ENCODE peak calls at places on chromosomes 1 and 21, in four cellular contexts. E is ovary, F is lung, X is fibroblast of mammary gland. T is an unnamed sample.

GRCh38 chr1:185281245-185281644 is 35.8 kb downstream of the IVNS1ABP start:
- DNase-seq in E (no peak), F (no peak), X (no peak), T (peak)

GRCh38 chr1:58515794-58516401 is 30.6 kb downstream of the OMA1 start:
- DNase-seq in E (peak), F (peak), X (peak), T (no peak)

GRCh38 chr21:14479387-14479786 is 66.7 kb downstream of the SAMSN1 start:
- DNase-seq in E (no peak), F (no peak), X (no peak), T (no peak)

GRCh38 chr1:33275706-33276572 is 19.6 kb downstream of the ZNF362 start:
- DNase-seq in E (no peak), F (no peak), X (no peak), T (no peak)

GRCh38 chr1:152786077-152786476 is at the start of gene LCE1E:
- DNase-seq in E (no peak), F (no peak), X (no peak), T (no peak)

GRCh38 chr1:231315887-231316286 is 21.8 kb downstream of the EXOC8 start:
- DNase-seq in E (no peak), F (no peak), X (peak), T (peak)

GRCh38 chr1:166952002-166952746 is 23.2 kb downstream of the ILDR2 start:
- DNase-seq in E (no peak), F (no peak), X (peak), T (no peak)

GRCh38 chr21:38802050-38803026 is 3.4 kb upstream of the ETS2 start:
- DNase-seq in E (no peak), F (no peak), X (no peak), T (no peak)

GRCh38 chr1:177142791-177143382 is 21.6 kb downstream of the ASTN1 start:
- DNase-seq in E (no peak), F (no peak), X (no peak), T (no peak)

GRCh38 chr1:33682371-33682770 is 181.5 kb upstream of the HMGB4 start:
- DNase-seq in E (no peak), F (no peak), X (no peak), T (no peak)

DNA sequence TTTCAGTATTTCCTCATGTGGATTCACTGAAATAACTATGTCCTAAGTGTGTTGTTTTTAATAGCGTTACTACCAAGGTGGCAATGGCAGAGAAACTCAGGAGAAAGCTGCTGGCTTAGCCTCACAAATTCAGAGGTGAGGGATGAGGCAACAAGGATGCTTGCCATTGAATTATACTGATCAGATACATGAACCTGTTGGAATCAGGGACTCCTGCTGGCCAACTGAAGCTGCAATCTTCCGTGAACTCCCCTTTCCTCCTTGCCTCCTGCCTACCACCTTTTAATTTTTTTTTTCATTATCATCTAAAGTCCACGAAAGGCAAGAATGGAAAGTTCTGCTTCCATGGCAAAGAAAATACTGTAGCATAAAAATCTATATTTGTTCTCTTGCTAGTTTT is 254.7 kb downstream of the NFIA start:
- DNase-seq in E (no peak), F (no peak), X (peak), T (no peak)
- TF ChIP-seq CTCF in E (no peak), F (no peak), X (peak), T (no peak)

DNA sequence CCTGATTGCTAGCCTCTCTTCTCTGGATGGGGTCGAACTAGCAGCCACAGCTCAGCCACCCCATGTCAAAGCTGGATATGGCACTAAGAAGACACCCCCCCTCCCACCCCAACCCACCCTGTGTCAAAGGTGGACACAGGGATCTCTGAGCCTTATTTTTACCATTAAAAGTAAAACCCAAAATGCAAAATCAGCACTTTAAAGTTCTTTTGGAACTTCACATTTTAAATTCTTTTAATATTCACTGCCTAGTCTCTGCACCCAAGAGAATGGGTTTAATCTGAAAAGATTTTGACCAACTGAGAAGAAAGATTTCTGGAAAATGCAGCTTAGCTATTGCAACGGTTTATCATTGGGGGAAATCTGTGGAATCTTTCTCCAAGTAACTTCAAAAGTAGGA is 167.6 kb downstream of the TGFBR3 start:
- DNase-seq in E (no peak), F (no peak), X (no peak), T (no peak)
- TF ChIP-seq CTCF in E (no peak), F (no peak), X (no peak), T (no peak)

DNA sequence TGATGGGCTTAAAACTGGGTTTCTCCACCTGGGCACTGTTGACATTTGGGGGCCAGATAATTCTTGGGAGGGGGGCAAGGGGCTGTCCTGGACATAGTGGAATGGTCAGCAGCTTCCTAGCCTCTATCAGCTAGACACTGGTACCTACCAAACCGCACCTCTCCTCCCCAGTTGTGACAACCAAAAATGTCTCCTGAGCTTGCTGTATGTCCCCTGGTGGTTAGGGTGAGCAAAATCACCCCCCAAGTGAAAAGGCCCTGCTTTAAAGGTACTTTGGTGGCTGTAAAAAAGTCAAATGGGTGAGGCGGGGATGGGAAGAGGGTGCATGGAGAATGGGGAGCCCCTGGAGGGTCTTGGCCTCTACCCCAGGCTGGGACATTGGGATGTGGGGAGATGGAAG is 182.0 kb downstream of the IGSF21 start:
- DNase-seq in E (no peak), F (no peak), X (no peak), T (no peak)
- TF ChIP-seq CTCF in E (no peak), F (no peak), X (no peak), T (no peak)

GRCh38 chr1:217344712-217345111 is 286.2 kb downstream of the GPATCH2 start:
- DNase-seq in E (no peak), F (no peak), X (no peak), T (no peak)

GRCh38 chr1:217354900-217355299 is 276.0 kb downstream of the GPATCH2 start:
- DNase-seq in E (no peak), F (no peak), X (no peak), T (no peak)

GRCh38 chr1:217343907-217344306 is 287.0 kb downstream of the GPATCH2 start:
- DNase-seq in E (no peak), F (no peak), X (no peak), T (no peak)

GRCh38 chr1:217348960-217349664 is 281.8 kb downstream of the GPATCH2 start:
- DNase-seq in E (no peak), F (no peak), X (no peak), T (no peak)
- TF ChIP-seq CTCF in E (no peak), F (no peak), X (no peak), T (no peak)

DNA sequence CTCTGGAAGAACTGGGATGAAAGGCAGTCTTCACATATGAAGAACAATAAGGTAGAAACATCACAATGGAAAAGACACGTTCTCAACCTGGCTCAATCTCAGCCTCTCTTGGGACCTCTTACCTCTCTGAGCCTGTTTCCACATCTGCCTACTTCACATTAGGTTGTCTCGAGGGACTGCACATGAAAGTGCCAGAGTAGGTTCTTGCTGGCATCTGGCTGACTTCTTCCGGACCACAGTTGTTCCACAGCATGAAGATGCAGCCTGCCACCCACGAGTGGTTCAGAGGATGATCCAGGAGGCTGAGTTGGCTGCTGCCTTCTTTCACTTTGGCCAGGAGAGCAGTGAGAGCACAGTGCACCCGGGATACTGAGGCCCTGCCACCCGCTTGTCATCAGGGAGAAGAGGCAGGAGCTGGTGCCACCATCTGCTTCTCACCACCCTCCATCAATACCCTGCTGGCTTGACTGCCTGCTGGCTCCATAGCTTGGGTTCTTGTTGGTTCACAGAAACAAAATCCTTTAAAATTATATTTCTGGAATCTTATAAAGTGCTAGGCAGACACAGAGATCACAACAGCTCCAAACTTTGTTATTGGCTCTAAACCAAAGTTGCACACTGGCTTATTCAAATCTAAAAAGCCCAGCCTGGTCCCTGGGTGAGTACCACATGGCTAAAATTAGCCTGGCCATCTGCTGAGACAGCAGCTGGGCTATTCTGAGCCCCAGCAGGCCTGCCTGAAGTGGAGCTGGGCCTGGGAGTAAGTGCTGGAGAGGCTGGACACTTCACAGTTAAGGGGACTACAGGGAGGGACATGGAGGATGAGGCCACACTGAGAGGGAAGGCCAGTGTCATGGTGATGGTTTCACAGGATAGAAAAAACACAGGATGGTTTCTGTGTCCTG is 47.0 kb upstream of the LIN9 start:
- DNase-seq in E (no peak), F (no peak), X (no peak), T (no peak)
- TF ChIP-seq CTCF in E (no peak), F (no peak), X (no peak), T (no peak)

DNA sequence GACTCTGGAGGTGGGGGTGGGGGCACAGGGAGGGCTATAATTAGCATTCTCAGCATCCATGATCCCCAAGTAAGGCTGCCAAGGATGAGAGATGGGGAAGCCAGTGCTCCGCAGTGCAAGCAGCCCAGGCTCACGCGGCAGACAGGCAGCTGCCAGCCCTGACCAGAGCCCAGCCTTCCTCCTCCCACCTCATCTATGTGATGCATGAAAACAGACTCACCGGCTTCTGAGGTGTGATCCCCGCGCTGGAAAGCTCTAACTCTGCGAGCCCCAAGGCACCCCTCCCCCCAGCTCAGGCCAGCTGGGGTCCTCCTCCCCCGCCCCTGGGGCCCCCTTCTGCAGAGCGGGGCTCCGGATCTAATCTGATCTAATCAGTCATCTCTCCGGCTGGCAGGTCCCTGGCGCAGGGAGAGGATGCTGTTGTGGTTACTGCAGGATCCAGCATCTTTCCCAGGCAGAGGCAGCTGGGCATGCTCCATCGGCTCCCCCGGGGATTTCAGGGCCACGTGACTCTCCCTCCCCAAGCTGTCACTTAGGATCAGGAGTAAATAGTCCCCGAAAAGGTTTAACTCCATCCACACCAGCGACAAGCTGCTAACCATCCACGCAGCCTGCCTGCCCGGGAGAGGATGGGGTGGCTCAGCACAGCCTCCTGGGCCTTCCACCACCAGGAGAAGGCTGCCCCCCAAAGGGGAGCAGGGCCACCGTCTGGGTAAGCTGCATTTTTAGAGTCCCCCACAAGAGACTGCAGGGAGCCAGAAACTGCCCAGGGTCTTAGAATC is at the start of gene PLEKHA6:
- DNase-seq in E (peak), F (no peak), X (peak), T (no peak)
- TF ChIP-seq CTCF in E (peak), F (no peak), X (peak), T (no peak)

DNA sequence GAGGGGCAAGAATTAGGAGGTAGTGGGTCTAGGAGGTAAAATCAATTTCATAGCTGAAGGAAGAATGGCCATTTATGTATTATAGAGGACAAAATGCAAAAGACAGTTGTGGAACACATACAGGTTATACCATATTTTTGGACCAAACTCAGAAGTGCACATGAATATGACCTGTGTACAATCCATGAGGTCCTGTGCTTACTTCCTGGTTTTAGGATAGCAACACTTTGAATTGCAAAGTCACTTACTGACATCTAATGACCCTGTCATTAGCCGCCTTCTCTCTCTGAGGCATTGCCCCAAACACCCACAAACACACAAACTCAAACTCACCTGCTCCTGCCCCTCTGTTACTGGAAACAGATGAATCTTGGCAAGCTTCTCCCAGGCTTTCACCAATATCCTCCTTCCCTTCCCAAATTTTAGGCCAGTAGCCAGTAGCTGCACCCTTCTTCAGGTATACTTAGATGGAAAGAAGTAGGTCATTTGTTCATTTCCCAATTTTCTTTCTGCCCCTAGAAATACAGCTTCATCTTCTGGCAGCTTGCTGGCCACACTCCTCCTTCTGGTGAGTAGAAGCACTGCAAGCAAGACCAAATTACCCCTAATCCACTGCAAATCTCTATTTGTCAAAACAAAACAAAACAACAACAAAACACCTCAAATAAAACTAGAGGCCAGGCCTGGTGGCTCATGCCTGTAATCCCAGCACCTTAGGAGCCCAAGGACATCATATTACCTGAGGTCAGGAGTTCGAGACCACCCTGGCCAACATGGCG is 13.7 kb upstream of the RPL5 start:
- DNase-seq in E (no peak), F (no peak), X (peak), T (no peak)
- TF ChIP-seq CTCF in E (peak), F (peak), X (peak), T (peak)

GRCh38 chr1:181087400-181087901 is 1.0 kb upstream of the IER5 start:
- DNase-seq in E (no peak), F (no peak), X (peak), T (no peak)

GRCh38 chr1:181089017-181089776 is 697 bp downstream of the IER5 start:
- DNase-seq in E (no peak), F (no peak), X (no peak), T (peak)

GRCh38 chr1:181089777-181090505 is 1.4 kb downstream of the IER5 start:
- DNase-seq in E (peak), F (peak), X (no peak), T (peak)

GRCh38 chr1:181086926-181087325 is 1.6 kb upstream of the IER5 start:
- DNase-seq in E (no peak), F (no peak), X (peak), T (no peak)

DNA sequence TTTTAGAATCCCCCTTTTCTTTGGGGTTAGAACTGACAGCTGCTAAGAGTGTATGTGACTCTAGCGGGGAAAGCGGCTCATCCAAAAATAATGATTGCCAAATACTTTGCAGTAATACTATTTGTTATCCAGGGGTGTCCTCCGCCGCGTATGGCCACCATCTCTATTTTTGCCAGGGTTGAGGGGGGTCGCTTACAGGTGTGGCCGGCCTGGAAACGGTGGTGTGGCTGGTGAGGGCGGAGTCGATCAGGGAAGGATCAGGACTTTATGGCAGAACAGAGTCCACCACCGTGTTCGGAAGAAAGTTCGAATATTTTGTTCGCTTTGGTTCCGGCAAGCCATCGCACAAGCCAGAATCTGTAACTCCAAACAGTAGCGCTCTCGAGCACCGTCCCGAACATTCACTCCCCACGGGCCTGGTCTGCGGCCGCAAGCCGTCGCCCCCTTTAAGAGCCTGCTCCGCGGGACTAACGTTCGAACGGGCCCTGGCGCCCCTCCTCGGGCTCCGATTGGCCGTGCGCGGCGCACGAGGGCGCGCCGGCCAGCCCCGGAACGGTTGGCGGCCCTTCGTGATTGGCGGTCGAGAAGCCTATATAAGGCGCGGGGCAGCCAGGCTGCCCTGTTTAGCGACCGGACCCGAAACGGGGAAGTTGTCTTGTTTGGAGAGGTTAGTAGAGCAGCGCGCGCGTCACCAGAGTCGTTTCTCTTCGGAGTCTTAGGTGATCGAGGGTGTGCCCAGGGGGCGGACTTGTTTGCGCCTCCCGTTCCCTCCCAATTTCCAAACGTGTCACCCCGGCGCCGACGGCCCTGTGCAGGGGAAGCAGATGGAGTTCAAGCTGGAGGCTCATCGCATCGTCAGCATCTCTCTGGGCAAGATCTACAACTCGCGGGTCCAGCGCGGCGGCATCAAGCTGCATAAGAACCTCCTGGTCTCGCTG is at the start of gene IER5:
- DNase-seq in E (peak), F (peak), X (peak), T (peak)
- TF ChIP-seq CTCF in E (no peak), F (no peak), X (no peak), T (no peak)

DNA sequence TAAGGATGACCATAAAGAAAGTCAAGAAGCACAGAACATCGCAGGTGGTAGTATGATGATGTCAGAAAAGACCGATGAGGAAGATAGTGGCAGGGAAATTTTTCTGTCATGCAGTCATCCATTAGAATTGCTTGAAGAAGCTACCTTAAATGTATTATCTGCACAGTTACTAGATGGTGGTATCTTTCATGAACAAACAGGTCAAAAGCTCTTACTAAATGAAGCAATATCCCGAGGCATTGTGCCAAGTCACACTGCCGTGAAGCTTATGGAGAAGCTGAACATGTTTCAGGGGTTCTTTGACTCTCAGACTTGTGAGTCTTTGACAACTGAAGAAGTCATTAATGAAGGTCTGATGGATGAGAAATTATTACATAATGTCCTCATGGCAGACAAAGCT is 128.8 kb downstream of the MACF1 start:
- DNase-seq in E (no peak), F (peak), X (peak), T (no peak)
- TF ChIP-seq CTCF in E (no peak), F (no peak), X (no peak), T (no peak)

T was measured in CD8-positive, alpha-beta T cell.